ENCODE peak calls at places on chromosomes 12 and 14, in five cellular contexts. S is cardiac fibroblast, L is OCI-LY7, Y is cardiac muscle cell, O is lower lobe of right lung. R is an unnamed sample.

GRCh38 chr12:131380961-131381705 is 329.8 kb upstream of the SFSWAP start:
- DNase-seq in S (no peak), L (no peak), Y (no peak), O (no peak), R (no peak)

GRCh38 chr12:63844391-63845341 is at the start of gene SRGAP1:
- DNase-seq in S (peak; percentile 84), L (no peak), Y (peak; percentile 63), O (peak; percentile 62), R (no peak)

GRCh38 chr14:51442513-51443175 is 202.6 kb downstream of the TMX1 start:
- DNase-seq in S (peak; percentile 99), L (no peak), Y (no peak), O (no peak), R (no peak)

GRCh38 chr12:105948331-105948730 is 190.4 kb downstream of the NUAK1 start:
- DNase-seq in S (peak; percentile 31), L (no peak), Y (no peak), O (no peak), R (no peak)

GRCh38 chr12:4115570-4115969 is 158.0 kb upstream of the CCND2 start:
- DNase-seq in S (no peak), L (no peak), Y (no peak), O (no peak), R (no peak)

GRCh38 chr14:22689186-22689585 is 45.0 kb upstream of the OR6J1 start:
- DNase-seq in S (peak; percentile 98), L (no peak), Y (no peak), O (no peak), R (no peak)

GRCh38 chr12:9969673-9970072 is 1.5 kb upstream of the CLEC12A start:
- DNase-seq in S (no peak), L (no peak), Y (no peak), O (no peak), R (no peak)

GRCh38 chr12:21413369-21414277 is 23.8 kb upstream of the PYROXD1 start:
- DNase-seq in S (peak; percentile 31), L (no peak), Y (no peak), O (no peak), R (no peak)

GRCh38 chr14:92356677-92357076 is 33.7 kb downstream of the SLC24A4 start:
- DNase-seq in S (no peak), L (peak; percentile 44), Y (no peak), O (no peak), R (no peak)

GRCh38 chr12:76266797-76267196 is 81.4 kb downstream of the BBS10 start:
- DNase-seq in S (peak; percentile 93), L (no peak), Y (no peak), O (peak; percentile 51), R (no peak)

GRCh38 chr12:65500121-65500846 is 221.8 kb downstream of the MSRB3 start:
- DNase-seq in S (peak; percentile 46), L (no peak), Y (no peak), O (no peak), R (no peak)

GRCh38 chr12:76786986-76787385 is 23.1 kb downstream of the ZDHHC17 start:
- DNase-seq in S (no peak), L (no peak), Y (peak; percentile 7), O (no peak), R (no peak)

GRCh38 chr12:11310336-11310735 is at the start of gene PRB4:
- DNase-seq in S (no peak), L (no peak), Y (no peak), O (no peak), R (no peak)

GRCh38 chr12:3371018-3371417 is 120.0 kb upstream of the PRMT8 start:
- DNase-seq in S (no peak), L (no peak), Y (no peak), O (no peak), R (no peak)

GRCh38 chr12:72094490-72094889 is 155.8 kb downstream of the TPH2 start:
- DNase-seq in S (no peak), L (no peak), Y (no peak), O (no peak), R (no peak)

GRCh38 chr14:103623883-103624482 is 5.0 kb upstream of the KLC1 start:
- DNase-seq in S (peak; percentile 40), L (peak; percentile 69), Y (no peak), O (peak; percentile 79), R (no peak)

GRCh38 chr14:50060871-50061663 is 55.3 kb downstream of the VCPKMT start:
- DNase-seq in S (peak; percentile 97), L (peak; percentile 41), Y (no peak), O (no peak), R (no peak)

GRCh38 chr12:73460212-73460611 is 1077.4 kb upstream of the ATXN7L3B start:
- DNase-seq in S (no peak), L (no peak), Y (no peak), O (no peak), R (no peak)

GRCh38 chr14:50813544-50813863 is 17.5 kb downstream of the NIN start:
- DNase-seq in S (peak; percentile 41), L (peak; percentile 70), Y (no peak), O (no peak), R (no peak)

GRCh38 chr12:14408208-14408607 is 42.7 kb downstream of the ATF7IP start:
- DNase-seq in S (peak; percentile 64), L (no peak), Y (peak; percentile 33), O (no peak), R (no peak)

GRCh38 chr12:100668939-100669536 is 95.6 kb downstream of the GAS2L3 start:
- DNase-seq in S (peak; percentile 78), L (peak; percentile 55), Y (peak; percentile 82), O (peak; percentile 79), R (peak; percentile 10)

GRCh38 chr12:25558566-25558965 is 5.5 kb upstream of the LMNTD1 start:
- DNase-seq in S (peak; percentile 77), L (no peak), Y (no peak), O (no peak), R (no peak)

GRCh38 chr12:26125451-26126339 is 858 bp upstream of the BHLHE41 start:
- DNase-seq in S (peak; percentile 77), L (no peak), Y (peak; percentile 82), O (peak; percentile 81), R (no peak)

GRCh38 chr14:59107819-59108218 is 80.6 kb upstream of the DAAM1 start:
- DNase-seq in S (no peak), L (peak; percentile 90), Y (no peak), O (no peak), R (no peak)

GRCh38 chr12:96193725-96194571 is at the start of gene ELK3:
- DNase-seq in S (peak; percentile 81), L (peak; percentile 77), Y (peak; percentile 76), O (peak; percentile 76), R (no peak)

GRCh38 chr14:39145266-39145966 is 24.7 kb downstream of the TRAPPC6B start:
- DNase-seq in S (no peak), L (no peak), Y (no peak), O (no peak), R (no peak)

GRCh38 chr14:104434214-104435076 is 145.1 kb upstream of the C14orf180 start:
- DNase-seq in S (no peak), L (no peak), Y (no peak), O (peak; percentile 34), R (no peak)

GRCh38 chr12:110903511-110903910 is 16.9 kb downstream of the MYL2 start:
- DNase-seq in S (no peak), L (no peak), Y (no peak), O (no peak), R (no peak)

GRCh38 chr14:99603471-99603933 is 505 bp downstream of the CCDC85C start:
- DNase-seq in S (peak; percentile 39), L (peak; percentile 61), Y (peak; percentile 57), O (no peak), R (no peak)

GRCh38 chr12:114215766-114216165 is 190.2 kb downstream of the TBX5 start:
- DNase-seq in S (no peak), L (no peak), Y (no peak), O (no peak), R (no peak)

GRCh38 chr14:102541771-102542170 is 32.2 kb upstream of the ANKRD9 start:
- DNase-seq in S (no peak), L (no peak), Y (no peak), O (no peak), R (no peak)

GRCh38 chr12:51980051-51980808 is 26.5 kb upstream of the TAMALIN start:
- DNase-seq in S (peak; percentile 77), L (peak; percentile 72), Y (peak; percentile 71), O (peak; percentile 83), R (no peak)

GRCh38 chr12:49962861-49963765 is 1.4 kb downstream of the AQP5 start:
- DNase-seq in S (no peak), L (no peak), Y (no peak), O (peak; percentile 84), R (no peak)

DNA sequence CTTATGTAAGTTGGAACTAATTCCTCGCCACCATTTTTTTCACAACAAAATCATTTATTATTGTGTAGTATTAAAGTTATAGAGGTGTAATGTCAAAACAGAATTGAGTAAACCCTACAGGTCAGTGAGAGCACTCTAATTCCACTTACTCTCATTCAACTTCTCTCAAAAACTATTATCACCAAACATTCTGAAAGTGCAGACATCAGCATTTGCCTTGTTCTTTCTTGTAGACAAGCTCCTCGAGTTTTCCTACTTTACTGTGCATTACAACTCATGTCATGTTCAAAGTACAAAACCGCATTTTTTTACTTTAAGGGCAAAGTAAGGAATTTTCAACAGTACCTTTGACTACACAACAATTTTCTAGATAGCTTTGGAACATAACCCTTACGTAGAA is 13.0 kb upstream of the USP15 start:
- DNase-seq in S (no peak), L (no peak), Y (no peak), O (no peak), R (no peak)
- TF ChIP-seq CTCF in S (no peak), L (no peak), Y (no peak), O (no peak), R (no peak)

DNA sequence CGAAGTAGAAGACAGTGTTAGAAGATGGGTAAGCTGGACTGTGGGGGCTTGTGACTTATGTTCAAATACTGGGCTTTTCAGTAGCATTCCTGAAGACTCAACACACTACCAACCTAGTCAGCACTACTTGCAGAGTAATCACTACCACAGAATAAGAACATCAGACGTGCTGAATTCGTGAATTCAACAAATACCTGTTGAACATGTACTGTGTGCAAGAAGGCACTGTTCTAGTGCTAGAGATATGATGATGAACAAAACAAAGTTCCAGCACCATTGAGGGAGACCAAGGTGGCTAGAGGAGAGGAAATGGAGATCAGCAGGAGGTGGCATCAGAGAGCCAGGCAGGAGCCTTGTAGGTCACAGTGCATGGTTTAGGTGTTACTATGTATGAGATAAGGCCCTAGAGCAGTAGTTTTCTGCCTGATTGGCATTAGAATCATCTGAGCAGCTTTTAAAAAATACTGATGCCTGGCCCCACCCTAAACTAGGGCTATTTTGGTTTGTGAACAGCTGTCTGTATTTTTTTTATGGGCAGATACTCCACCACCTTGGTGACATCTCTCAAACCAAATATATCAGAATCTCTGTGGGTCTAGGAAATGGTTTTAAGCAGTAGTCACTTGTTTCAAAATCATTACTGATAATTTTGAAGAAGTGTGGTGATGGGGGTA is 26.8 kb downstream of the FERMT2 start:
- DNase-seq in S (no peak), L (no peak), Y (no peak), O (no peak), R (no peak)
- H3K4me3 ChIP-seq in S (no peak overlapping the region), L (no peak overlapping the region), Y (no peak overlapping the region), O (no peak overlapping the region), R (no peak overlapping the region)

GRCh38 chr14:33908540-33909223 is 42.2 kb downstream of the EGLN3 start:
- DNase-seq in S (no peak), L (no peak), Y (no peak), O (no peak), R (no peak)
- TF ChIP-seq CTCF in S (no peak), L (peak; percentile 40), Y (no peak), O (no peak), R (peak; percentile 19)

DNA sequence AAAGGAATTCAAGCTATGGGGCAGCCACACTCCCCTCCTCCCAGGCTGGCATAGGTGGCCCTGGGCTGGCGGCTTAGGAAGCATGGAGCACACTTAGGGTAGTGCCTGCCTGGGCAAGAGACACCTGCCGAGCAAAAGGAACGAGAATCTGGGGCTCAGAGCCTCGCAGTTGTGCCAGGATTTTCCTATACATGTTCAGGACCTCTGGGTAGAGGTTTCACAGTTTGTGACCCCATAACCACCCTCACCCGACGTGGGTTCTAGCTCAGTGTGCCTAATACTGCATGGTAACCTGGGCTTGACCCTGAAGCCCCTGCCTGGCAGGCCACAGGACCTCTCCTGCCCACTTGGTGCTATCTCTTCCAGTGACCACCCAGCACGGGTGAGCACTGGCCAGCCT is 99.5 kb downstream of the FBXL14 start:
- DNase-seq in S (no peak), L (no peak), Y (no peak), O (no peak), R (no peak)
- H3K4me3 ChIP-seq in S (no peak overlapping the region), L (no peak overlapping the region), Y (no peak overlapping the region), O (no peak overlapping the region), R (no peak overlapping the region)